ENCODE peak calls at places on chromosomes 7 and 10, in ten cellular contexts. T is A549, E is upper lobe of left lung, B is sigmoid colon, R is uterus, C is body of pancreas, L is IMR-90, M is tibial nerve, V is HepG2, P is testis. K is an unnamed sample. For H3K4me1, the result is how much of the 10 kb centered on the place peaks cover.

GRCh38 chr7:155291045-155291530 is 6.6 kb upstream of the INSIG1 start:
- DNase-seq in T (peak), E (peak), B (no peak), R (no peak), C (peak), L (peak), M (no peak), V (peak), P (no peak), K (no peak)

GRCh38 chr10:130546841-130547240 is 410.6 kb downstream of the GLRX3 start:
- DNase-seq in T (no peak), E (no peak), B (no peak), R (no peak), C (no peak), L (no peak), M (no peak), V (no peak), P (no peak), K (no peak)

GRCh38 chr10:101812606-101813005 is 5.6 kb downstream of the OGA start:
- DNase-seq in T (no peak), E (no peak), B (no peak), R (no peak), C (no peak), L (peak), M (no peak), V (no peak), P (no peak), K (no peak)

GRCh38 chr7:80583901-80584300 is 54.5 kb upstream of the CD36 start:
- DNase-seq in T (no peak), E (no peak), B (no peak), R (no peak), C (no peak), L (peak), M (no peak), V (no peak), P (no peak), K (no peak)

GRCh38 chr7:45157653-45158401 is at the start of gene RAMP3:
- DNase-seq in T (no peak), E (no peak), B (peak), R (no peak), C (no peak), L (no peak), M (no peak), V (no peak), P (no peak), K (no peak)

GRCh38 chr7:17915796-17916195 is 24.5 kb downstream of the SNX13 start:
- DNase-seq in T (no peak), E (no peak), B (no peak), R (no peak), C (no peak), L (no peak), M (no peak), V (no peak), P (no peak), K (no peak)

GRCh38 chr7:80896856-80897598 is 21.8 kb downstream of the SEMA3C start:
- DNase-seq in T (no peak), E (no peak), B (no peak), R (no peak), C (no peak), L (no peak), M (no peak), V (no peak), P (no peak), K (no peak)

GRCh38 chr10:97640868-97641811 is 669 bp downstream of the PI4K2A start:
- DNase-seq in T (no peak), E (peak), B (peak), R (peak), C (peak), L (peak), M (no peak), V (no peak), P (peak), K (peak)

GRCh38 chr7:44912775-44913347 is 27.5 kb upstream of the PURB start:
- DNase-seq in T (peak), E (no peak), B (no peak), R (no peak), C (peak), L (no peak), M (no peak), V (peak), P (no peak), K (no peak)

GRCh38 chr7:20858913-20859312 is 72.2 kb upstream of the SP8 start:
- DNase-seq in T (no peak), E (peak), B (no peak), R (no peak), C (peak), L (no peak), M (no peak), V (no peak), P (no peak), K (no peak)

GRCh38 chr7:50822110-50822509 is 39.4 kb upstream of the GRB10 start:
- DNase-seq in T (peak), E (no peak), B (no peak), R (no peak), C (no peak), L (no peak), M (no peak), V (no peak), P (no peak), K (no peak)

GRCh38 chr7:50824882-50825281 is 42.2 kb upstream of the GRB10 start:
- DNase-seq in T (peak), E (no peak), B (no peak), R (no peak), C (no peak), L (no peak), M (no peak), V (peak), P (no peak), K (no peak)

GRCh38 chr7:50821457-50821977 is 38.8 kb upstream of the GRB10 start:
- DNase-seq in T (peak), E (no peak), B (no peak), R (no peak), C (peak), L (peak), M (no peak), V (peak), P (no peak), K (no peak)

GRCh38 chr7:50826371-50827172 is 43.9 kb upstream of the GRB10 start:
- DNase-seq in T (peak), E (no peak), B (no peak), R (no peak), C (no peak), L (peak), M (no peak), V (peak), P (no peak), K (no peak)

DNA sequence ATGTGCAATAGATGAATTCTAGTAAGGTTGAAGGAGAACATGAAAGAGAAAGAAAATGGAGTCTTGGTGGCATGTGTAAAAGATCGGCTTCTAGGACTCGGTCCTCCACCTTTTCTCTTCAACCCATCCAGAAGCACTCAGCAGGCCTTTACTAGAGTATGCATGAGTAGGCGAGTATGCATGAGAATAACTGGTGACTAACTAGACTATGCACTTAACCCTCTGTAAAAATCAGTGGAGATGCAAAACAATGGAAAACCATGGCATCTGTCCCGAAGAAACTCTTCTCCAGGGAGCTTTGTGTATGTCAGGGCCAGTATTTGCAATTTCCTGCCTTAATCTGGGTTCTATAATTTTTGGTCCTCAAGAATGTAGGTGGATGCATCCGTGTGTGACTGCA is 40.0 kb upstream of the GRB10 start:
- DNase-seq in T (peak), E (no peak), B (no peak), R (no peak), C (no peak), L (peak), M (no peak), V (no peak), P (no peak), K (no peak)
- TF ChIP-seq POLR2A in T (no peak), E (no peak), B (no peak), R (no peak), C (no peak), L (no peak), M (no peak), V (no peak), P (no peak), K (no peak)

GRCh38 chr7:123864438-123864837 is 19.5 kb downstream of the HYAL4 start:
- DNase-seq in T (no peak), E (no peak), B (no peak), R (no peak), C (no peak), L (no peak), M (no peak), V (no peak), P (no peak), K (no peak)

GRCh38 chr7:123864012-123864411 is 19.0 kb downstream of the HYAL4 start:
- DNase-seq in T (no peak), E (no peak), B (no peak), R (no peak), C (no peak), L (no peak), M (no peak), V (no peak), P (no peak), K (no peak)

GRCh38 chr7:123862775-123863174 is 17.8 kb downstream of the HYAL4 start:
- DNase-seq in T (no peak), E (no peak), B (no peak), R (no peak), C (no peak), L (no peak), M (no peak), V (no peak), P (no peak), K (no peak)

GRCh38 chr7:123864966-123865365 is 20.0 kb downstream of the HYAL4 start:
- DNase-seq in T (no peak), E (no peak), B (no peak), R (no peak), C (no peak), L (no peak), M (no peak), V (no peak), P (peak), K (no peak)

GRCh38 chr7:123863461-123863860 is 18.5 kb downstream of the HYAL4 start:
- DNase-seq in T (no peak), E (no peak), B (no peak), R (no peak), C (no peak), L (no peak), M (no peak), V (no peak), P (no peak), K (no peak)
- H3K4me1 ChIP-seq in T (under half), E (under half), B (under half), R (under half), C (under half), L (under half), M (under half), V (under half), P (under half), K (under half)

GRCh38 chr7:131546583-131547111 is 9.8 kb downstream of the PODXL start:
- DNase-seq in T (peak), E (no peak), B (peak), R (no peak), C (no peak), L (no peak), M (no peak), V (peak), P (peak), K (no peak)

GRCh38 chr7:131543298-131543697 is 13.1 kb downstream of the PODXL start:
- DNase-seq in T (no peak), E (no peak), B (peak), R (no peak), C (no peak), L (no peak), M (no peak), V (no peak), P (no peak), K (no peak)

GRCh38 chr7:131544021-131544420 is 12.4 kb downstream of the PODXL start:
- DNase-seq in T (no peak), E (no peak), B (no peak), R (no peak), C (no peak), L (no peak), M (no peak), V (no peak), P (no peak), K (no peak)

GRCh38 chr7:131546126-131546525 is 10.3 kb downstream of the PODXL start:
- DNase-seq in T (peak), E (peak), B (peak), R (no peak), C (peak), L (no peak), M (no peak), V (peak), P (no peak), K (no peak)

DNA sequence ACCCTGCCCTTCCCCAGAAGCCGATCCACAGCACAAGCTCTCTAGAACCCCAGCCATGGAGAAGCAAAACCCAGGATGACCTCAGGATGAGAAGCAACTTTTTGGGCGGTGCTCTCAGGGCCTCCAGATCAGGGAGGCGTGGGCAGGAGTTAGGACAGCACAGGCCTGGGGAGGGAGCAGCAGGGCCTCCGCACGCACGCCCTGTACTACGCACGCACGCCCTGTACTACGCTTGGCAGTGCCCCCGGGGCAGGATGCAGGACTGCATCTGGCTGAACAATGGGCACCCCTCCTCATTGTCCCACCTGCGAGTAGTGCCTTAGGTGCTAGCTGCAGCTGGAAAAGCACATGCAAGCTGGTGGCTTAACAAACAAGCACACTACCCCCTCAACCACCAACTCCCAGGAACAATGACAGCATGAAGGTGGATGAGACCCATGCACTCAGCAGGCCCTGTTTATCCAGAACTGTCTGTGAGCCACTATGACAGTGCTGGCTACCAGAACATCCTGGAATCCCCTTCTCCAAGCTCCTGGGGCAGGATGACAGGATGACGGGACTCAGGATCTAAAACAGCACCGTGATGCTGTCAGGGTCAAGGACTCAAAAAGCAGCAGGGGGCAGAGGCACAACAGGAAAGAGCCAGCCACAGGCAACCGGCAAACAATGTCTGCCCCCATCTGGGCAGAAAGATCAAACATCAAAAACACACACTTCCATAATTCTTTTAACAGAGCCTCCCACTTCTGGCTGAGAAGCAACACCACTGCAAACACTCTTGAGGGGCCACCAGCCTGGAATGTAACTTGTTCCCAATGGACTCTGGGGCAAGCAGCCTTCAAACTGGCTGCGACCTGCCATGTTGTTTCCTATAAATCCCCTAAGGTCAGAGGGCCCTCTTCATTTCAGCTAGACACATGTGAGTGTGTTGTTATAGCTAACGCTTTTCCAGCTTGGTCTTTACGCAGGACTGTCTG is 11.7 kb downstream of the PODXL start:
- DNase-seq in T (peak), E (no peak), B (peak), R (no peak), C (no peak), L (peak), M (no peak), V (peak), P (no peak), K (no peak)
- TF ChIP-seq CTCF in T (peak), E (no peak), B (no peak), R (no peak), C (peak), L (peak), M (no peak), V (peak), P (no peak), K (no peak)

GRCh38 chr10:122162566-122163181 is 108.4 kb upstream of the BTBD16 start:
- DNase-seq in T (no peak), E (no peak), B (no peak), R (no peak), C (no peak), L (no peak), M (no peak), V (peak), P (no peak), K (no peak)
- TF ChIP-seq POLR2A in T (no peak), E (no peak), B (no peak), R (no peak), C (no peak), L (no peak), M (no peak), V (no peak), P (no peak), K (no peak)

GRCh38 chr7:126839624-126840023 is 413.1 kb downstream of the GRM8 start:
- DNase-seq in T (no peak), E (no peak), B (no peak), R (no peak), C (no peak), L (no peak), M (no peak), V (no peak), P (no peak), K (no peak)

GRCh38 chr7:126845331-126845730 is 407.4 kb downstream of the GRM8 start:
- DNase-seq in T (no peak), E (no peak), B (no peak), R (no peak), C (no peak), L (no peak), M (no peak), V (no peak), P (no peak), K (no peak)

GRCh38 chr7:126843883-126844282 is 408.9 kb downstream of the GRM8 start:
- DNase-seq in T (no peak), E (no peak), B (no peak), R (no peak), C (no peak), L (no peak), M (no peak), V (no peak), P (no peak), K (no peak)

GRCh38 chr7:126840869-126841268 is 411.9 kb downstream of the GRM8 start:
- DNase-seq in T (no peak), E (no peak), B (no peak), R (no peak), C (no peak), L (no peak), M (no peak), V (no peak), P (no peak), K (no peak)

DNA sequence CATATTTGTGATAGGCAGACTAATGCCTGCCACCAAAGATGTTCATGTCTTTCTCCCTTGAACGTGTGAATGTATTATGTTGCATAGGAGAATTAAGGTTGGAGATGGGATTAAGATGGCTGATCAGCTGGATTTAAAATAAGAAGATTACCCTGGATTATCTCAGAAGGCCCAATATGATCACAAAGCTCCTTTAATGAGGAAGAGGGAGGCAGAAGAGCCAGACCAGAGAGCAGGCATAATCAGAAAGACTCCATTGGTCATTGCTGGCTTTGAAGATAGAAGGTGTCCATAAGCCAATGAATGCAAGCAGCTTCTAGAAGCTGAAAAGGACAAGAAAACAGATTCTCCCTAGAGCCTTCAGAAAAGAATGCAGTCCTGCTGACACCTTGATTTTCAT is 410.3 kb downstream of the GRM8 start:
- DNase-seq in T (no peak), E (no peak), B (no peak), R (no peak), C (no peak), L (no peak), M (no peak), V (no peak), P (no peak), K (no peak)
- H3K4me1 ChIP-seq in T (under half), E (under half), B (under half), R (under half), C (under half), L (under half), M (under half), V (under half), P (under half), K (under half)

DNA sequence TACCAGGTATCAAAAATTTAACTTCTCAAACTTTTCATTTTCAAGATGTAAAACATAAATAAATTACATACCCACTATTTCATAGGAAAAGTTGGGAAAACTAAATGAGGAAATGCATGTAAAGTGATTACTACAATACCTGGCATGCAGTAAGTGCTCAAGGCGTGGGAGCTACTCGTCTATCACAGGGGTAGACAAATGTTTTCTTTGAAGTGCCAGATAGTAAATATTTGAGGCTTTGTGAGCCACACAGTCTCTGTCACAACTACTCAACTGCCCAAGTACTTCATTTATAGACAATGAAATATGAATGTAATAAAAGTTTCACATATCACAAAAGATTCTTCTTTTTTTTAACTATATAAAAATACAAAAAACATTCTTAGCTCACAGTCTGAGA is 96.4 kb upstream of the PCGF5 start:
- DNase-seq in T (peak), E (no peak), B (no peak), R (no peak), C (no peak), L (no peak), M (no peak), V (peak), P (no peak), K (no peak)
- TF ChIP-seq CTCF in T (no peak), E (no peak), B (no peak), R (no peak), C (no peak), L (no peak), M (no peak), V (no peak), P (no peak), K (no peak)

GRCh38 chr10:122828716-122829255 is 16.9 kb downstream of the CUZD1 start:
- DNase-seq in T (no peak), E (no peak), B (no peak), R (no peak), C (no peak), L (no peak), M (no peak), V (no peak), P (no peak), K (no peak)
- TF ChIP-seq POLR2A in T (no peak), E (no peak), B (no peak), R (no peak), C (no peak), L (no peak), M (no peak), V (no peak), P (no peak), K (no peak)

DNA sequence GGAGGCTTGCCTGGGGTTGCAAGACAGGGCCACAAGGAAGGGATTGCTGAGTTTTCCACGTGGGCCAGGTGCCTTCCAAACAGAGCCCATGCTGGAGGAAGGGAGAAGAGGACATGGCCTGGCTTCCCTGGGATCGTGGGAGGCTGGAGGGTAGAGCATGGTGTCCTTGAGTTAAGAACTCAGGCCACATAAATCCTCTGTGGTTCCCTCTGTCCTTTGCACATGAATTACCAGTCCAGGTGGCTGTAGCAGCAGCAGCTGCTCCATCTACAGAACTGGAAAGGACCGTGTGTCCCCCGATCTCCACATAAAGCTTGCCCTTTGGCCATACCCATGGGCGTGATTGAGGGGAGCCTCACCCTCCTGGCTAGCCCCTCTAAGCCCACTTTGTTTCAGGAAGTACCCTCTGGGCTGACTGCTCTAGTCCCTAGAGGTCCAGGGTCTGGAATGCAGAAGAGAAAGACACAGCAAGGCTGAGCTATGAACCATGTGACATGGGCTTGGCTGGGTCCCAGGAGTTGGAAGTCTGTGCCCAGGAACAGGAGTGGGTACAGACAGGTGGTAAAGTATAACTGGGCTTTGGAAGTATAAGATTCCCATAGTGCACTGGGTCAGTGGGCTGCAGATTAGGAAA is 84.9 kb downstream of the C10orf105 start:
- DNase-seq in T (no peak), E (no peak), B (no peak), R (no peak), C (peak), L (no peak), M (no peak), V (no peak), P (peak), K (peak)
- H3K4me1 ChIP-seq in T (under half), E (under half), B (under half), R (under half), C (under half), L (under half), M (under half), V (half or more), P (under half), K (under half)

K was measured in prostate gland.